ENCODE peak calls at places on chromosome 16, in ten cellular contexts. H, S, D, Y, R, I, L, Q, Z and X are unnamed samples.

GRCh38 chr16:81715358-81716196 is 63.5 kb upstream of the PLCG2 start:
- DNase-seq in H (no peak), S (no peak), D (no peak), Y (peak; percentile 84), R (no peak), I (no peak), L (no peak), Q (no peak), Z (no peak), X (no peak)

GRCh38 chr16:85167589-85168537 is 55.6 kb upstream of the CIBAR2 start:
- DNase-seq in H (no peak), S (no peak), D (no peak), Y (no peak), R (no peak), I (no peak), L (peak; percentile 31), Q (no peak), Z (no peak), X (no peak)

GRCh38 chr16:970379-970765 is 412 bp downstream of the LMF1 start:
- DNase-seq in H (no peak), S (no peak), D (no peak), Y (no peak), R (no peak), I (no peak), L (no peak), Q (no peak), Z (no peak), X (no peak)

GRCh38 chr16:74813109-74813641 is 38.6 kb upstream of the FA2H start:
- DNase-seq in H (peak; percentile 61), S (peak; percentile 21), D (peak; percentile 78), Y (peak; percentile 84), R (peak; percentile 77), I (peak; percentile 81), L (peak; percentile 82), Q (peak; percentile 86), Z (peak; percentile 88), X (peak; percentile 40)

GRCh38 chr16:65426484-65426883 is 304.6 kb upstream of the CDH11 start:
- DNase-seq in H (peak; percentile 24), S (no peak), D (no peak), Y (no peak), R (no peak), I (no peak), L (no peak), Q (no peak), Z (no peak), X (no peak)

GRCh38 chr16:30947533-30948086 is 1.3 kb upstream of the ORAI3 start:
- DNase-seq in H (no peak), S (no peak), D (no peak), Y (no peak), R (no peak), I (no peak), L (no peak), Q (no peak), Z (no peak), X (no peak)

GRCh38 chr16:81004646-81005353 is 1.9 kb downstream of the CMC2 start:
- DNase-seq in H (peak; percentile 60), S (peak; percentile 53), D (no peak), Y (peak; percentile 69), R (no peak), I (peak; percentile 77), L (peak; percentile 49), Q (peak; percentile 83), Z (no peak), X (no peak)

GRCh38 chr16:31440511-31441184 is 1.9 kb downstream of the ZNF843 start:
- DNase-seq in H (no peak), S (no peak), D (peak; percentile 30), Y (no peak), R (no peak), I (no peak), L (no peak), Q (no peak), Z (no peak), X (no peak)

GRCh38 chr16:578870-579405 is 9.2 kb downstream of the PIGQ start:
- DNase-seq in H (peak; percentile 66), S (no peak), D (peak; percentile 85), Y (peak; percentile 87), R (peak; percentile 91), I (peak; percentile 48), L (peak; percentile 39), Q (peak; percentile 62), Z (peak; percentile 84), X (no peak)

GRCh38 chr16:84027607-84028006 is 15.0 kb downstream of the SLC38A8 start:
- DNase-seq in H (no peak), S (no peak), D (no peak), Y (no peak), R (no peak), I (no peak), L (no peak), Q (no peak), Z (no peak), X (no peak)

GRCh38 chr16:57770361-57770760 is 31.9 kb downstream of the KIFC3 start:
- DNase-seq in H (no peak), S (no peak), D (no peak), Y (no peak), R (no peak), I (no peak), L (no peak), Q (no peak), Z (no peak), X (no peak)

GRCh38 chr16:52128407-52128806 is 418.5 kb downstream of the TOX3 start:
- DNase-seq in H (no peak), S (no peak), D (no peak), Y (no peak), R (no peak), I (no peak), L (no peak), Q (no peak), Z (no peak), X (no peak)

GRCh38 chr16:74372953-74373846 is 2.9 kb upstream of the NPIPB15 start:
- DNase-seq in H (no peak), S (no peak), D (no peak), Y (no peak), R (no peak), I (no peak), L (no peak), Q (no peak), Z (no peak), X (no peak)

GRCh38 chr16:12898556-12898955 is 2.8 kb upstream of the SHISA9 start:
- DNase-seq in H (no peak), S (no peak), D (no peak), Y (no peak), R (no peak), I (no peak), L (peak; percentile 64), Q (no peak), Z (no peak), X (no peak)

GRCh38 chr16:7086842-7087616 is 245.6 kb upstream of the RBFOX1 start:
- DNase-seq in H (peak; percentile 0), S (no peak), D (no peak), Y (no peak), R (no peak), I (peak; percentile 1), L (peak; percentile 25), Q (no peak), Z (no peak), X (no peak)

GRCh38 chr16:49277386-49277742 is 4.3 kb downstream of the CBLN1 start:
- DNase-seq in H (no peak), S (no peak), D (no peak), Y (no peak), R (no peak), I (no peak), L (no peak), Q (no peak), Z (no peak), X (no peak)

GRCh38 chr16:2429771-2430663 is 770 bp downstream of the CCNF start:
- DNase-seq in H (peak; percentile 29), S (no peak), D (no peak), Y (peak; percentile 58), R (no peak), I (peak; percentile 45), L (peak; percentile 57), Q (peak; percentile 45), Z (no peak), X (no peak)

GRCh38 chr16:50859628-50860360 is 117.9 kb downstream of the CYLD start:
- DNase-seq in H (no peak), S (no peak), D (no peak), Y (no peak), R (no peak), I (no peak), L (no peak), Q (no peak), Z (no peak), X (no peak)

GRCh38 chr16:14004719-14005315 is 66.3 kb upstream of the MRTFB start:
- DNase-seq in H (no peak), S (no peak), D (no peak), Y (no peak), R (no peak), I (no peak), L (no peak), Q (no peak), Z (no peak), X (no peak)

GRCh38 chr16:27785307-27785678 is 235.3 kb downstream of the KATNIP start:
- DNase-seq in H (no peak), S (no peak), D (no peak), Y (no peak), R (no peak), I (no peak), L (no peak), Q (no peak), Z (no peak), X (no peak)

GRCh38 chr16:19179890-19180490 is 11.9 kb downstream of the SYT17 start:
- DNase-seq in H (peak; percentile 65), S (no peak), D (peak; percentile 75), Y (peak; percentile 78), R (peak; percentile 50), I (peak; percentile 71), L (peak; percentile 63), Q (peak; percentile 56), Z (no peak), X (peak; percentile 60)

GRCh38 chr16:55000595-55000994 is 69.9 kb downstream of the IRX5 start:
- DNase-seq in H (peak; percentile 5), S (peak; percentile 53), D (no peak), Y (no peak), R (no peak), I (no peak), L (no peak), Q (no peak), Z (no peak), X (no peak)

GRCh38 chr16:23683487-23683886 is 4.8 kb downstream of the PLK1 start:
- DNase-seq in H (no peak), S (no peak), D (no peak), Y (no peak), R (no peak), I (no peak), L (no peak), Q (no peak), Z (no peak), X (no peak)